ENCODE peak calls at places on chromosomes 5 and 9, in eight cellular contexts. One of them, this sample, is unnamed.

GRCh38 chr5:142327111-142327842 is 2.5 kb upstream of the SPRY4 start:
- DNase-seq in heart right ventricle: no peak
- DNase-seq in lung: no peak
- DNase-seq in CD8-positive, alpha-beta T cell: no peak
- DNase-seq in gastrocnemius medialis: no peak
- DNase-seq in Panc1: no peak
- DNase-seq in small intestine: no peak
- DNase-seq in thoracic aorta: no peak
- DNase-seq in this sample: no peak

GRCh38 chr9:132160802-132161742 is 786 bp upstream of the NTNG2 start:
- DNase-seq in Panc1: no peak
- DNase-seq in CD8-positive, alpha-beta T cell: peak; percentile 71
- DNase-seq in heart right ventricle: no peak
- DNase-seq in small intestine: peak; percentile 24
- DNase-seq in lung: no peak
- DNase-seq in gastrocnemius medialis: no peak
- DNase-seq in thoracic aorta: no peak
- DNase-seq in this sample: no peak

GRCh38 chr9:85118990-85119755 is 449.6 kb downstream of the NTRK2 start:
- DNase-seq in CD8-positive, alpha-beta T cell: no peak
- DNase-seq in thoracic aorta: no peak
- DNase-seq in lung: no peak
- DNase-seq in small intestine: no peak
- DNase-seq in gastrocnemius medialis: no peak
- DNase-seq in Panc1: no peak
- DNase-seq in heart right ventricle: no peak
- DNase-seq in this sample: no peak

GRCh38 chr5:81165493-81166119 is 67.5 kb upstream of the CKMT2 start:
- DNase-seq in gastrocnemius medialis: no peak
- DNase-seq in Panc1: peak; percentile 67
- DNase-seq in lung: peak; percentile 59
- DNase-seq in heart right ventricle: peak; percentile 69
- DNase-seq in thoracic aorta: no peak
- DNase-seq in CD8-positive, alpha-beta T cell: peak; percentile 73
- DNase-seq in small intestine: peak; percentile 61
- DNase-seq in this sample: peak; percentile 57

GRCh38 chr5:6812800-6813731 is 99.8 kb downstream of the TENT4A start:
- DNase-seq in thoracic aorta: peak; percentile 36
- DNase-seq in gastrocnemius medialis: no peak
- DNase-seq in CD8-positive, alpha-beta T cell: no peak
- DNase-seq in heart right ventricle: peak; percentile 21
- DNase-seq in lung: peak; percentile 80
- DNase-seq in Panc1: no peak
- DNase-seq in small intestine: peak; percentile 82
- DNase-seq in this sample: peak; percentile 48

GRCh38 chr9:114592356-114592755 is 4.8 kb downstream of the ATP6V1G1 start:
- DNase-seq in CD8-positive, alpha-beta T cell: peak; percentile 78
- DNase-seq in thoracic aorta: no peak
- DNase-seq in gastrocnemius medialis: peak; percentile 30
- DNase-seq in heart right ventricle: peak; percentile 26
- DNase-seq in Panc1: no peak
- DNase-seq in lung: no peak
- DNase-seq in small intestine: peak; percentile 36
- DNase-seq in this sample: no peak

GRCh38 chr5:156543348-156543747 is 216.4 kb downstream of the SGCD start:
- DNase-seq in thoracic aorta: no peak
- DNase-seq in gastrocnemius medialis: no peak
- DNase-seq in small intestine: no peak
- DNase-seq in CD8-positive, alpha-beta T cell: no peak
- DNase-seq in heart right ventricle: no peak
- DNase-seq in Panc1: no peak
- DNase-seq in lung: no peak
- DNase-seq in this sample: no peak

GRCh38 chr9:129944501-129945116 is 98.4 kb downstream of the FNBP1 start:
- DNase-seq in gastrocnemius medialis: no peak
- DNase-seq in small intestine: peak; percentile 58
- DNase-seq in heart right ventricle: no peak
- DNase-seq in thoracic aorta: no peak
- DNase-seq in lung: no peak
- DNase-seq in CD8-positive, alpha-beta T cell: peak; percentile 63
- DNase-seq in Panc1: no peak
- DNase-seq in this sample: no peak

GRCh38 chr9:26012797-26013594 is 334.8 kb upstream of the TUSC1 start:
- DNase-seq in CD8-positive, alpha-beta T cell: no peak
- DNase-seq in lung: no peak
- DNase-seq in heart right ventricle: no peak
- DNase-seq in gastrocnemius medialis: no peak
- DNase-seq in small intestine: no peak
- DNase-seq in Panc1: no peak
- DNase-seq in thoracic aorta: no peak
- DNase-seq in this sample: no peak

GRCh38 chr9:115649991-115650472 is 503.6 kb upstream of the PAPPA start:
- DNase-seq in small intestine: peak; percentile 14
- DNase-seq in CD8-positive, alpha-beta T cell: no peak
- DNase-seq in thoracic aorta: peak; percentile 74
- DNase-seq in Panc1: no peak
- DNase-seq in gastrocnemius medialis: peak; percentile 80
- DNase-seq in heart right ventricle: peak; percentile 66
- DNase-seq in lung: peak; percentile 36
- DNase-seq in this sample: no peak

GRCh38 chr5:132259061-132259851 is 1.8 kb downstream of the PDLIM4 start:
- DNase-seq in CD8-positive, alpha-beta T cell: no peak
- DNase-seq in small intestine: no peak
- DNase-seq in gastrocnemius medialis: peak; percentile 47
- DNase-seq in thoracic aorta: no peak
- DNase-seq in heart right ventricle: peak; percentile 39
- DNase-seq in Panc1: no peak
- DNase-seq in lung: no peak
- DNase-seq in this sample: peak; percentile 53

GRCh38 chr5:75734913-75735789 is 17.9 kb upstream of the POC5 start:
- DNase-seq in lung: no peak
- DNase-seq in small intestine: peak; percentile 56
- DNase-seq in gastrocnemius medialis: no peak
- DNase-seq in heart right ventricle: peak; percentile 13
- DNase-seq in CD8-positive, alpha-beta T cell: no peak
- DNase-seq in thoracic aorta: no peak
- DNase-seq in Panc1: no peak
- DNase-seq in this sample: no peak

GRCh38 chr9:72351538-72352453 is 13.2 kb downstream of the ZFAND5 start:
- DNase-seq in Panc1: peak; percentile 79
- DNase-seq in thoracic aorta: no peak
- DNase-seq in CD8-positive, alpha-beta T cell: no peak
- DNase-seq in heart right ventricle: peak; percentile 40
- DNase-seq in small intestine: no peak
- DNase-seq in lung: no peak
- DNase-seq in gastrocnemius medialis: peak; percentile 63
- DNase-seq in this sample: peak; percentile 66

DNA sequence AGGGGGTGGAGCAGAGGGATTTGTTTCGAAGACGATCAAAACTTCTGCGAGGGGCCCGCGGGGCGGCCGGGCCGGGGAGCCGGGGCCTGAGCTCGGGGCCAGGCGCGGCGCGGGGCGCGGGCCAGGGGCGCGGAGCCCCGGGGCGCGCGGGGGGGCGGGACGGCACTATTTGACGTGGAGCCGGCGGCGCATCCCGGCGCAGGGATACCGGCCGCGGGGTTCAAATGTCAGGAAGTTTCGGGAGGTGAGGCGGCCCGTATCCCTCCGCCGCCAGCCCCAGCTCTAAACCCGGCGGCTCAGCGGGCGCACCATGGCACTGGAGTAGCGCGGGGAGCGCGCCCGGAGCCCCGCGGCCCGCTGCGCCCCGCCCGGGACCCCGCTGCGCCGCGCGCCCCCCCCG is at the start of gene LMX1B:
- DNase-seq in lung: no peak
- DNase-seq in gastrocnemius medialis: no peak
- DNase-seq in CD8-positive, alpha-beta T cell: no peak
- DNase-seq in Panc1: no peak
- DNase-seq in heart right ventricle: peak; percentile 44
- DNase-seq in thoracic aorta: no peak
- DNase-seq in small intestine: peak; percentile 7
- DNase-seq in this sample: no peak
- H3K27me3 ChIP-seq in lung: peaks cover 21% of the 10 kb centered on the region
- H3K27me3 ChIP-seq in gastrocnemius medialis: peaks cover 77% of the 10 kb centered on the region
- H3K27me3 ChIP-seq in CD8-positive, alpha-beta T cell: peaks cover 32% of the 10 kb centered on the region
- H3K27me3 ChIP-seq in Panc1: no peaks in the 10 kb centered on the region
- H3K27me3 ChIP-seq in heart right ventricle: peaks cover 95% of the 10 kb centered on the region
- H3K27me3 ChIP-seq in thoracic aorta: peaks cover 10% of the 10 kb centered on the region
- H3K27me3 ChIP-seq in small intestine: peaks cover 26% of the 10 kb centered on the region
- H3K27me3 ChIP-seq in this sample: peaks cover 41% of the 10 kb centered on the region

GRCh38 chr5:171314728-171315385 is 5.8 kb downstream of the TLX3 start:
- DNase-seq in Panc1: no peak
- DNase-seq in thoracic aorta: no peak
- DNase-seq in lung: no peak
- DNase-seq in small intestine: no peak
- DNase-seq in heart right ventricle: no peak
- DNase-seq in gastrocnemius medialis: no peak
- DNase-seq in CD8-positive, alpha-beta T cell: no peak
- DNase-seq in this sample: no peak

GRCh38 chr5:171315925-171316257 is 6.8 kb downstream of the TLX3 start:
- DNase-seq in heart right ventricle: no peak
- DNase-seq in small intestine: no peak
- DNase-seq in CD8-positive, alpha-beta T cell: no peak
- DNase-seq in gastrocnemius medialis: no peak
- DNase-seq in Panc1: no peak
- DNase-seq in lung: no peak
- DNase-seq in thoracic aorta: no peak
- DNase-seq in this sample: no peak

GRCh38 chr5:171316258-171317121 is 7.4 kb downstream of the TLX3 start:
- DNase-seq in CD8-positive, alpha-beta T cell: no peak
- DNase-seq in gastrocnemius medialis: no peak
- DNase-seq in Panc1: no peak
- DNase-seq in small intestine: no peak
- DNase-seq in thoracic aorta: no peak
- DNase-seq in heart right ventricle: no peak
- DNase-seq in lung: no peak
- DNase-seq in this sample: no peak

GRCh38 chr5:171317225-171317624 is 8.2 kb downstream of the TLX3 start:
- DNase-seq in Panc1: no peak
- DNase-seq in heart right ventricle: no peak
- DNase-seq in CD8-positive, alpha-beta T cell: no peak
- DNase-seq in thoracic aorta: no peak
- DNase-seq in gastrocnemius medialis: no peak
- DNase-seq in small intestine: no peak
- DNase-seq in lung: no peak
- DNase-seq in this sample: no peak

GRCh38 chr5:171315386-171315891 is 6.4 kb downstream of the TLX3 start:
- DNase-seq in Panc1: no peak
- DNase-seq in small intestine: no peak
- DNase-seq in CD8-positive, alpha-beta T cell: no peak
- DNase-seq in thoracic aorta: no peak
- DNase-seq in lung: no peak
- DNase-seq in gastrocnemius medialis: no peak
- DNase-seq in heart right ventricle: no peak
- DNase-seq in this sample: no peak
- H3K27me3 ChIP-seq in Panc1: no peaks in the 10 kb centered on the region
- H3K27me3 ChIP-seq in small intestine: peaks cover 25% of the 10 kb centered on the region
- H3K27me3 ChIP-seq in CD8-positive, alpha-beta T cell: peaks cover 18% of the 10 kb centered on the region
- H3K27me3 ChIP-seq in thoracic aorta: peaks cover 17% of the 10 kb centered on the region
- H3K27me3 ChIP-seq in lung: peaks cover 20% of the 10 kb centered on the region
- H3K27me3 ChIP-seq in gastrocnemius medialis: peaks cover 86% of the 10 kb centered on the region
- H3K27me3 ChIP-seq in heart right ventricle: peaks cover 100% of the 10 kb centered on the region
- H3K27me3 ChIP-seq in this sample: peaks cover 8% of the 10 kb centered on the region

DNA sequence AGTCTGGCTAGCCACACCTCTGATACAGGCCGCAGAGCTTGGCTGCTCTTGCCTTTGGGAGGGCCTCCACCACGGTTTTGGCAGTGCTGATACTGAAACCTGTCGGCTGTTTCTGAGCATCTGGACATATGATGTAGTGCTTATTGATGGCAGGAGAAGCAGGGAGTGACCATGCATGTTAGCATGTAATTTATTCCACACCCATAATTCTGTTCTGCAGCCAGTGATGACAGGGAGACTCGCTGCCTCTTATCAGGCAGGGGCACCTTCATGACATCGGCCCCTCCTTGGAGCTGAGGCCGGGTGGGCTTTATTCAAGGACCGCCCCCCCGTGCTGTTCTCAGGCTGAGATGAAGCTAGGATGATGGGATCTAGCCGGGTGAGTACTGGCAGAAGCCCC is 49.0 kb downstream of the OLFM1 start:
- DNase-seq in lung: no peak
- DNase-seq in thoracic aorta: no peak
- DNase-seq in small intestine: no peak
- DNase-seq in Panc1: no peak
- DNase-seq in heart right ventricle: no peak
- DNase-seq in CD8-positive, alpha-beta T cell: no peak
- DNase-seq in gastrocnemius medialis: no peak
- DNase-seq in this sample: no peak
- H3K27me3 ChIP-seq in lung: no peaks in the 10 kb centered on the region
- H3K27me3 ChIP-seq in thoracic aorta: no peaks in the 10 kb centered on the region
- H3K27me3 ChIP-seq in small intestine: no peaks in the 10 kb centered on the region
- H3K27me3 ChIP-seq in Panc1: no peaks in the 10 kb centered on the region
- H3K27me3 ChIP-seq in heart right ventricle: peaks cover 17% of the 10 kb centered on the region
- H3K27me3 ChIP-seq in CD8-positive, alpha-beta T cell: no peaks in the 10 kb centered on the region
- H3K27me3 ChIP-seq in gastrocnemius medialis: no peaks in the 10 kb centered on the region
- H3K27me3 ChIP-seq in this sample: peaks cover 68% of the 10 kb centered on the region

GRCh38 chr9:124758061-124758460 is 13.1 kb downstream of the NR6A1 start:
- DNase-seq in heart right ventricle: no peak
- DNase-seq in gastrocnemius medialis: no peak
- DNase-seq in lung: no peak
- DNase-seq in thoracic aorta: no peak
- DNase-seq in Panc1: no peak
- DNase-seq in small intestine: no peak
- DNase-seq in CD8-positive, alpha-beta T cell: no peak
- DNase-seq in this sample: no peak

GRCh38 chr9:124757589-124757988 is 13.5 kb downstream of the NR6A1 start:
- DNase-seq in heart right ventricle: no peak
- DNase-seq in CD8-positive, alpha-beta T cell: no peak
- DNase-seq in lung: no peak
- DNase-seq in thoracic aorta: no peak
- DNase-seq in Panc1: no peak
- DNase-seq in small intestine: no peak
- DNase-seq in gastrocnemius medialis: no peak
- DNase-seq in this sample: no peak

GRCh38 chr9:124760719-124761118 is 10.4 kb downstream of the NR6A1 start:
- DNase-seq in lung: no peak
- DNase-seq in small intestine: no peak
- DNase-seq in thoracic aorta: no peak
- DNase-seq in Panc1: no peak
- DNase-seq in gastrocnemius medialis: no peak
- DNase-seq in heart right ventricle: no peak
- DNase-seq in CD8-positive, alpha-beta T cell: no peak
- DNase-seq in this sample: no peak

GRCh38 chr9:124759327-124759726 is 11.8 kb downstream of the NR6A1 start:
- DNase-seq in gastrocnemius medialis: no peak
- DNase-seq in small intestine: no peak
- DNase-seq in heart right ventricle: no peak
- DNase-seq in lung: no peak
- DNase-seq in CD8-positive, alpha-beta T cell: no peak
- DNase-seq in Panc1: no peak
- DNase-seq in thoracic aorta: no peak
- DNase-seq in this sample: no peak

DNA sequence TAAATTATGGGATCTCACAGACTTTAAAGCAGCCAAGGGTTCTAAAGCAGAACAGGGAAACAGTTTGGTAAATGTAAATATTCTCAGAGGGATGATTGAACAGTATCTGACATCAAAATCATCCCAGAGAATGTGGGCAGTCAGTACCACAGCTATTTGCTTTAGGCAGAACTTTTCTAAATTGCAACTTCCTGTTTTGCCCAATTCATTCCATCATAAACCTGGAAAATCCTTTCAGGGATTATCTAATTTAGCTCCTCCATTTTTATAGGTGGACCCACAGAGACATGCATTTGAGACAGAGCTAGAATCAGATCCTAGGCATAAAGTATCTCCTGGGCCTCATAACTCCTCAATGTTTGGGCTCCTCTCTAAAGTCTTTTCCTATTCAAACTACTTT is 12.4 kb downstream of the NR6A1 start:
- DNase-seq in CD8-positive, alpha-beta T cell: no peak
- DNase-seq in thoracic aorta: no peak
- DNase-seq in Panc1: no peak
- DNase-seq in gastrocnemius medialis: no peak
- DNase-seq in small intestine: no peak
- DNase-seq in heart right ventricle: no peak
- DNase-seq in lung: no peak
- DNase-seq in this sample: no peak
- H3K27me3 ChIP-seq in CD8-positive, alpha-beta T cell: peaks cover 4% of the 10 kb centered on the region
- H3K27me3 ChIP-seq in thoracic aorta: peaks cover 15% of the 10 kb centered on the region
- H3K27me3 ChIP-seq in Panc1: no peaks in the 10 kb centered on the region
- H3K27me3 ChIP-seq in gastrocnemius medialis: no peaks in the 10 kb centered on the region
- H3K27me3 ChIP-seq in small intestine: no peaks in the 10 kb centered on the region
- H3K27me3 ChIP-seq in heart right ventricle: peaks cover 55% of the 10 kb centered on the region
- H3K27me3 ChIP-seq in lung: no peaks in the 10 kb centered on the region
- H3K27me3 ChIP-seq in this sample: no peaks in the 10 kb centered on the region

This sample was measured in PC-9.